ENCODE peak calls at places on chromosomes 13 and 19, in ten cellular contexts. Q is HEK293T, E is NCI-H2081, O is stomach, L is kidney epithelial cell, M is NCI-H748 treated with DMSO at 0.1 percent for 48 hours, I is PC-3, J is cardiac muscle cell, G is HuH-7.5, K is renal cortical epithelial cell. N is an unnamed sample.

GRCh38 chr19:18839465-18840287 is 7.9 kb downstream of the UPF1 start:
- DNase-seq in Q (no peak), E (no peak), O (peak), L (no peak), M (no peak), I (no peak), J (no peak), G (peak), K (peak), N (no peak)

GRCh38 chr13:32045963-32046785 is 14.6 kb downstream of the FRY start:
- DNase-seq in Q (no peak), E (no peak), O (no peak), L (peak), M (peak), I (no peak), J (peak), G (no peak), K (peak), N (no peak)

GRCh38 chr13:43784491-43784890 is 2.3 kb downstream of the ENOX1 start:
- DNase-seq in Q (no peak), E (no peak), O (no peak), L (no peak), M (no peak), I (no peak), J (no peak), G (no peak), K (no peak), N (no peak)

GRCh38 chr13:79309690-79310089 is 96.4 kb downstream of the RBM26 start:
- DNase-seq in Q (no peak), E (no peak), O (no peak), L (no peak), M (no peak), I (no peak), J (no peak), G (no peak), K (no peak), N (no peak)

GRCh38 chr19:6044056-6044805 is 66.1 kb downstream of the RFX2 start:
- DNase-seq in Q (no peak), E (no peak), O (no peak), L (no peak), M (no peak), I (no peak), J (no peak), G (no peak), K (no peak), N (no peak)

GRCh38 chr19:51570962-51571575 is at the start of gene ZNF175:
- DNase-seq in Q (peak), E (peak), O (peak), L (peak), M (peak), I (peak), J (peak), G (peak), K (peak), N (peak)

GRCh38 chr13:107585466-107585865 is 629.9 kb downstream of the LIG4 start:
- DNase-seq in Q (no peak), E (peak), O (no peak), L (no peak), M (peak), I (no peak), J (no peak), G (no peak), K (no peak), N (no peak)

GRCh38 chr19:3880471-3881271 is at the start of gene ATCAY:
- DNase-seq in Q (no peak), E (peak), O (no peak), L (no peak), M (peak), I (no peak), J (peak), G (no peak), K (no peak), N (no peak)

GRCh38 chr19:30446844-30447243 is 74.7 kb downstream of the ZNF536 start:
- DNase-seq in Q (no peak), E (no peak), O (no peak), L (no peak), M (peak), I (no peak), J (no peak), G (no peak), K (peak), N (no peak)

GRCh38 chr13:85812282-85812681 is 13.1 kb upstream of the SLITRK6 start:
- DNase-seq in Q (no peak), E (no peak), O (no peak), L (no peak), M (no peak), I (no peak), J (no peak), G (no peak), K (no peak), N (no peak)

GRCh38 chr13:74886496-74886895 is 595.5 kb downstream of the TBC1D4 start:
- DNase-seq in Q (no peak), E (no peak), O (no peak), L (no peak), M (no peak), I (peak), J (peak), G (no peak), K (peak), N (no peak)

GRCh38 chr13:20390526-20391175 is 135.0 kb downstream of the CRYL1 start:
- DNase-seq in Q (no peak), E (no peak), O (no peak), L (no peak), M (no peak), I (no peak), J (peak), G (no peak), K (no peak), N (no peak)

GRCh38 chr19:6532244-6532999 is 1.6 kb downstream of the TNFSF9 start:
- DNase-seq in Q (no peak), E (no peak), O (no peak), L (no peak), M (no peak), I (no peak), J (no peak), G (no peak), K (no peak), N (no peak)

GRCh38 chr19:14473073-14473790 is 1.9 kb downstream of the PTGER1 start:
- DNase-seq in Q (no peak), E (no peak), O (no peak), L (no peak), M (no peak), I (no peak), J (peak), G (peak), K (no peak), N (no peak)

GRCh38 chr13:109152941-109153340 is 523.5 kb downstream of the MYO16 start:
- DNase-seq in Q (no peak), E (no peak), O (no peak), L (no peak), M (no peak), I (no peak), J (no peak), G (no peak), K (no peak), N (no peak)

GRCh38 chr19:13507053-13507611 is 853 bp upstream of the CACNA1A start:
- DNase-seq in Q (no peak), E (no peak), O (no peak), L (no peak), M (no peak), I (no peak), J (peak), G (no peak), K (no peak), N (no peak)

GRCh38 chr19:39599116-39599515 is 3.2 kb upstream of the LGALS13 start:
- DNase-seq in Q (peak), E (no peak), O (no peak), L (no peak), M (no peak), I (peak), J (peak), G (peak), K (peak), N (no peak)

GRCh38 chr13:44004881-44005280 is 125.2 kb downstream of the LACC1 start:
- DNase-seq in Q (no peak), E (no peak), O (no peak), L (peak), M (no peak), I (peak), J (peak), G (no peak), K (peak), N (no peak)

GRCh38 chr13:97432232-97432916 is 1.6 kb upstream of the RAP2A start:
- DNase-seq in Q (no peak), E (peak), O (no peak), L (no peak), M (peak), I (no peak), J (no peak), G (no peak), K (no peak), N (no peak)

GRCh38 chr19:19871932-19872331 is 6.2 kb downstream of the ZNF253 start:
- DNase-seq in Q (no peak), E (no peak), O (no peak), L (no peak), M (no peak), I (no peak), J (no peak), G (no peak), K (no peak), N (no peak)